ENCODE peak calls at places on chromosomes 7 and 10, in four cellular contexts. One of them, this sample, is unnamed.

GRCh38 chr10:42996588-42996987 is 80.3 kb upstream of the RET start:
- DNase-seq in tibial nerve: no peak
- DNase-seq in GM23338: no peak
- DNase-seq in A549: no peak
- DNase-seq in this sample: no peak

GRCh38 chr7:135254-135653 is 57.1 kb upstream of the FAM20C start:
- DNase-seq in A549: no peak
- DNase-seq in tibial nerve: no peak
- DNase-seq in GM23338: no peak
- DNase-seq in this sample: no peak

GRCh38 chr7:24907311-24907886 is 72.6 kb downstream of the OSBPL3 start:
- DNase-seq in GM23338: no peak
- DNase-seq in tibial nerve: no peak
- DNase-seq in A549: peak
- DNase-seq in this sample: peak

GRCh38 chr7:114460021-114460420 is 45.4 kb downstream of the FOXP2 start:
- DNase-seq in A549: no peak
- DNase-seq in tibial nerve: no peak
- DNase-seq in GM23338: no peak
- DNase-seq in this sample: no peak

GRCh38 chr10:73494213-73494612 is 1.6 kb downstream of the PPP3CB start:
- DNase-seq in A549: no peak
- DNase-seq in GM23338: no peak
- DNase-seq in tibial nerve: no peak
- DNase-seq in this sample: no peak

GRCh38 chr10:17229016-17229716 is 1.1 kb downstream of the VIM start:
- DNase-seq in tibial nerve: peak
- DNase-seq in GM23338: peak
- DNase-seq in A549: peak
- DNase-seq in this sample: peak

GRCh38 chr10:45470098-45471012 is 96.3 kb downstream of the ALOX5 start:
- DNase-seq in tibial nerve: no peak
- DNase-seq in GM23338: peak
- DNase-seq in A549: no peak
- DNase-seq in this sample: peak

GRCh38 chr7:30911561-30911969 is at the start of gene AQP1:
- DNase-seq in tibial nerve: peak
- DNase-seq in GM23338: no peak
- DNase-seq in A549: no peak
- DNase-seq in this sample: no peak

GRCh38 chr10:84590794-84591193 is 262.4 kb downstream of the CCSER2 start:
- DNase-seq in GM23338: no peak
- DNase-seq in tibial nerve: no peak
- DNase-seq in A549: no peak
- DNase-seq in this sample: no peak

GRCh38 chr7:29883462-29884398 is 77.4 kb downstream of the WIPF3 start:
- DNase-seq in tibial nerve: no peak
- DNase-seq in A549: no peak
- DNase-seq in GM23338: peak
- DNase-seq in this sample: no peak

GRCh38 chr10:71963351-71963755 is 842 bp upstream of the CHST3 start:
- DNase-seq in GM23338: peak
- DNase-seq in A549: no peak
- DNase-seq in tibial nerve: peak
- DNase-seq in this sample: no peak

GRCh38 chr10:92692085-92692671 is 2.4 kb downstream of the HHEX start:
- DNase-seq in GM23338: peak
- DNase-seq in A549: no peak
- DNase-seq in tibial nerve: no peak
- DNase-seq in this sample: no peak

GRCh38 chr10:94088926-94089381 is 95.2 kb downstream of the PLCE1 start:
- DNase-seq in A549: no peak
- DNase-seq in GM23338: no peak
- DNase-seq in tibial nerve: no peak
- DNase-seq in this sample: peak

GRCh38 chr7:36957620-36958019 is 233.3 kb upstream of the AOAH start:
- DNase-seq in GM23338: peak
- DNase-seq in A549: no peak
- DNase-seq in tibial nerve: no peak
- DNase-seq in this sample: no peak

GRCh38 chr10:93566435-93567276 is at the start of gene FFAR4:
- DNase-seq in GM23338: peak
- DNase-seq in A549: peak
- DNase-seq in tibial nerve: no peak
- DNase-seq in this sample: no peak

GRCh38 chr7:116403265-116403664 is 96.3 kb upstream of the CAV2 start:
- DNase-seq in tibial nerve: no peak
- DNase-seq in A549: no peak
- DNase-seq in GM23338: no peak
- DNase-seq in this sample: peak

GRCh38 chr10:107614939-107615665 is 450.6 kb upstream of the SORCS1 start:
- DNase-seq in A549: no peak
- DNase-seq in tibial nerve: no peak
- DNase-seq in GM23338: no peak
- DNase-seq in this sample: peak

GRCh38 chr10:95315509-95315908 is 24.7 kb upstream of the PDLIM1 start:
- DNase-seq in tibial nerve: no peak
- DNase-seq in A549: no peak
- DNase-seq in GM23338: no peak
- DNase-seq in this sample: no peak

GRCh38 chr10:100158044-100158805 is 27.6 kb downstream of the ERLIN1 start:
- DNase-seq in tibial nerve: no peak
- DNase-seq in A549: no peak
- DNase-seq in GM23338: no peak
- DNase-seq in this sample: no peak

GRCh38 chr7:151057737-151057988 is at the start of gene CDK5:
- DNase-seq in tibial nerve: peak
- DNase-seq in GM23338: no peak
- DNase-seq in A549: no peak
- DNase-seq in this sample: no peak

GRCh38 chr10:114925675-114926204 is 12.3 kb upstream of the TRUB1 start:
- DNase-seq in GM23338: no peak
- DNase-seq in tibial nerve: no peak
- DNase-seq in A549: no peak
- DNase-seq in this sample: peak

GRCh38 chr10:5485948-5486851 is 13.2 kb downstream of the CALML5 start:
- DNase-seq in A549: no peak
- DNase-seq in tibial nerve: no peak
- DNase-seq in GM23338: no peak
- DNase-seq in this sample: no peak

GRCh38 chr10:11424456-11425287 is 186.8 kb downstream of the USP6NL start:
- DNase-seq in tibial nerve: peak
- DNase-seq in A549: peak
- DNase-seq in GM23338: peak
- DNase-seq in this sample: peak

GRCh38 chr10:106213493-106213892 is 951.0 kb downstream of the SORCS1 start:
- DNase-seq in GM23338: no peak
- DNase-seq in tibial nerve: no peak
- DNase-seq in A549: no peak
- DNase-seq in this sample: no peak

GRCh38 chr10:59839576-59839975 is 66.8 kb downstream of the CCDC6 start:
- DNase-seq in tibial nerve: no peak
- DNase-seq in GM23338: no peak
- DNase-seq in A549: no peak
- DNase-seq in this sample: peak

GRCh38 chr7:49776994-49777393 is 3.6 kb downstream of the VWC2 start:
- DNase-seq in A549: no peak
- DNase-seq in tibial nerve: no peak
- DNase-seq in GM23338: peak
- DNase-seq in this sample: no peak

GRCh38 chr10:126468876-126469643 is 80.8 kb upstream of the ADAM12 start:
- DNase-seq in GM23338: no peak
- DNase-seq in tibial nerve: no peak
- DNase-seq in A549: no peak
- DNase-seq in this sample: no peak

GRCh38 chr10:12531305-12531738 is 182.0 kb downstream of the CAMK1D start:
- DNase-seq in GM23338: no peak
- DNase-seq in A549: no peak
- DNase-seq in tibial nerve: peak
- DNase-seq in this sample: peak

GRCh38 chr7:44530990-44531389 is 10.1 kb downstream of the NPC1L1 start:
- DNase-seq in tibial nerve: no peak
- DNase-seq in A549: no peak
- DNase-seq in GM23338: no peak
- DNase-seq in this sample: no peak

DNA sequence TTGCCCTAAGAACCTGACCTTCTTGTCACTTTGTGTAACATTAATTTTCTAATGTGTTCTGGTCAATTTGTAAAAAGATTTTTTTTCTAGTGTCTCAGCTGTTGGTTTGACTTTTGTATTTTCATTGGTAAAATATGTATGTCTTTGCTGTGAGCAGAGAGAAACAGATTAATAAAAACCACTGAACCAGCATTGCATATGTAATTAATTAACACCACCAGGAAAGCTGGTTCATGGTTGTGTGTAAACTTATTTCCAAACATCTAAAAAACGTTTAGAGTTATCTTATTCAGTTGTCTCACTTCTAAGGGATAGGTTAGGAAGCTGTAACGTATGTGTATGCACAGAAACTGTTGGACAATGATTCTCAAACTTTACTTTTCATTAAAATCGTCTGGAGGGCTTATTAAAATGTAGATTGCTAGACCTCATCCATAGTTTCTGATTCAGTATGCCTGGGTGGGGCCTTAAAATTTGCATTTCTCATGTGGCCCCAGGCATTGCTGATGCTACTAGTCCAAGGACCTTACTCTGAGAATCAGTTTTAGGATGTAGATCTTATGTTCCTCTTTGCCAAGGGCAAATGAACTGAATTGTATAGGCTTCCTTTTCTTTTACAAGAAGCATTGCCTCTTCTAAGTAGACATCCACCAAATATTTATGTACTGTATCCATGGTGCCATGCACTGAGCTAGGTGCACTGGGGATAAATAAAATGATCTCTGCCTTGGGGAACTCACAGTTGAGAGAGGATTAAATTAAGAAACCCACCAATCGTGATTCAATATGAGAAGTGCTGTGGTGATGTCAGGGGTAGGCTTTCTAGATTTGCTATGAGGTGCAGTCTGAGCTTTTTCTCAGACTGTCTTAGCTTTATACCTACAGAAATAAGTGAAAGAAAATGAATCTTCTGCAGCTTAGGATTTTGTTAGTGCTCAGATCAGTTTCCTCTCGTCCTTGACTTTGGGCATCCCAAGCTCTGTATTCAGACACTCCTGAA is 98.7 kb downstream of the AUTS2 start:
- DNase-seq in tibial nerve: no peak
- DNase-seq in GM23338: no peak
- DNase-seq in A549: no peak
- DNase-seq in this sample: no peak
- H3K27ac ChIP-seq in tibial nerve: no peak
- H3K27ac ChIP-seq in GM23338: no peak
- H3K27ac ChIP-seq in A549: no peak
- H3K27ac ChIP-seq in this sample: no peak

GRCh38 chr7:7173956-7174632 is 8.2 kb upstream of the C1GALT1 start:
- DNase-seq in tibial nerve: no peak
- DNase-seq in A549: no peak
- DNase-seq in GM23338: no peak
- DNase-seq in this sample: no peak
- TF ChIP-seq CTCF in tibial nerve: no peak
- TF ChIP-seq CTCF in A549: no peak
- TF ChIP-seq CTCF in GM23338: no peak
- TF ChIP-seq CTCF in this sample: no peak

GRCh38 chr7:4693749-4694148 is 11.7 kb downstream of the FOXK1 start:
- DNase-seq in tibial nerve: no peak
- DNase-seq in A549: no peak
- DNase-seq in GM23338: no peak
- DNase-seq in this sample: no peak
- H3K27ac ChIP-seq in tibial nerve: peak
- H3K27ac ChIP-seq in A549: peak
- H3K27ac ChIP-seq in GM23338: no peak
- H3K27ac ChIP-seq in this sample: peak

DNA sequence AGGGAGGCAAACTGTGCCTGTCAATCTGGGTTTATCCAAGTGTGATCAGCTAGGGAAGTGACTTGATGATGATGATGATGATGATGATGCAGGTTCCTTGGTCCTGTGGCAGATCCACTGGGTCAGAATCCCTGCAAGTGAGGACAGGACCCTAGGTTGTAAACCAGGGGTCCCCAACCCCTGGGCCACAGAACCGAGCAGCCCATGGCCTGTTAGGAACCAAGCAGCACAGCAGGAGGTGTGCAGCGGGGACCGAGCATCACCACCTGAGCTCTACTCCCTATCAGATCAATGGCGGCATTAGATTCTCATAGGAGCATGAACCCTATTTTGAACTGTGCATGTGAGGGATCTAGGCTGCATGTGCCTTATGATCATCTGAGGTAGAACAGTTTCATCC is 144.7 kb upstream of the PDE1C start:
- DNase-seq in GM23338: no peak
- DNase-seq in A549: no peak
- DNase-seq in tibial nerve: no peak
- DNase-seq in this sample: no peak
- TF ChIP-seq CTCF in GM23338: no peak
- TF ChIP-seq CTCF in A549: no peak
- TF ChIP-seq CTCF in tibial nerve: no peak
- TF ChIP-seq CTCF in this sample: no peak

GRCh38 chr10:124579003-124579384 is 117.4 kb downstream of the LHPP start:
- DNase-seq in A549: no peak
- DNase-seq in tibial nerve: no peak
- DNase-seq in GM23338: no peak
- DNase-seq in this sample: no peak
- H3K27ac ChIP-seq in A549: no peak
- H3K27ac ChIP-seq in tibial nerve: no peak
- H3K27ac ChIP-seq in GM23338: no peak
- H3K27ac ChIP-seq in this sample: no peak

This sample was measured in IMR-90.